ENCODE peak calls at places on chromosome 15, in eight cellular contexts. O is endodermal cell, A is psoas muscle, X is H9, D is MM.1S, R is cardiac fibroblast, L is left ventricle myocardium inferior, M is RWPE1. W is an unnamed sample.

GRCh38 chr15:51263726-51264125 is 74.7 kb downstream of the CYP19A1 start:
- DNase-seq in O (no peak), R (no peak), X (no peak), M (no peak), A (no peak), L (no peak), D (no peak), W (no peak)

GRCh38 chr15:58515807-58516206 is 84.0 kb downstream of the LIPC start:
- DNase-seq in O (peak), X (no peak), A (no peak), D (no peak), R (no peak), M (no peak), L (no peak), W (no peak)

GRCh38 chr15:80536231-80536630 is 132.0 kb downstream of the ARNT2 start:
- DNase-seq in D (no peak), O (no peak), X (no peak), R (no peak), M (no peak), A (no peak), L (no peak), W (no peak)

GRCh38 chr15:35725353-35725752 is 179.4 kb upstream of the DPH6 start:
- DNase-seq in L (no peak), R (peak), O (no peak), X (no peak), A (no peak), M (peak), D (no peak), W (no peak)

GRCh38 chr15:42921049-42921731 is 612 bp upstream of the TTBK2 start:
- DNase-seq in M (no peak), X (no peak), O (no peak), D (peak), A (peak), L (no peak), R (peak), W (peak)

GRCh38 chr15:71530116-71530515 is 280.2 kb upstream of the NR2E3 start:
- DNase-seq in L (no peak), O (no peak), X (no peak), M (no peak), D (no peak), A (no peak), R (no peak), W (no peak)

GRCh38 chr15:99118801-99119546 is 14.1 kb downstream of the SYNM start:
- DNase-seq in L (peak), X (no peak), A (no peak), O (no peak), D (no peak), M (no peak), R (no peak), W (no peak)

GRCh38 chr15:79775821-79776220 is 121.0 kb downstream of the MTHFS start:
- DNase-seq in M (no peak), R (no peak), O (no peak), A (no peak), X (no peak), D (no peak), L (no peak), W (no peak)

GRCh38 chr15:92696096-92696495 is 40.5 kb upstream of the FAM174B start:
- DNase-seq in M (no peak), R (no peak), D (no peak), A (no peak), L (no peak), O (no peak), X (no peak), W (no peak)

GRCh38 chr15:42735382-42736165 is 1.4 kb downstream of the CDAN1 start:
- DNase-seq in D (no peak), O (peak), M (no peak), A (no peak), L (no peak), R (no peak), X (no peak), W (no peak)

GRCh38 chr15:46344115-46344749 is 709.4 kb downstream of the SQOR start:
- DNase-seq in M (no peak), R (no peak), L (no peak), D (no peak), A (no peak), O (no peak), X (no peak), W (no peak)

GRCh38 chr15:44550256-44550655 is 13.3 kb downstream of the EIF3J start:
- DNase-seq in L (no peak), D (no peak), A (no peak), X (no peak), M (no peak), O (no peak), R (peak), W (no peak)

GRCh38 chr15:101540480-101541239 is 51.2 kb upstream of the PCSK6 start:
- DNase-seq in A (no peak), R (no peak), O (peak), D (no peak), L (no peak), M (peak), X (peak), W (no peak)

GRCh38 chr15:73647259-73648026 is 14.3 kb upstream of the NPTN start:
- DNase-seq in M (no peak), D (no peak), A (no peak), L (no peak), R (no peak), O (no peak), X (no peak), W (no peak)

GRCh38 chr15:84828433-84828908 is 11.3 kb downstream of the ALPK3 start:
- DNase-seq in A (no peak), D (no peak), M (no peak), X (no peak), R (no peak), O (peak), L (peak), W (no peak)

GRCh38 chr15:51290720-51291119 is 47.7 kb downstream of the CYP19A1 start:
- DNase-seq in X (no peak), L (no peak), M (no peak), R (no peak), O (no peak), A (no peak), D (no peak), W (no peak)

GRCh38 chr15:70566047-70566835 is 197.1 kb downstream of the UACA start:
- DNase-seq in O (peak), X (peak), M (no peak), D (no peak), R (no peak), A (no peak), L (no peak), W (peak)

GRCh38 chr15:73688455-73688854 is 4.3 kb downstream of the CD276 start:
- DNase-seq in L (no peak), A (no peak), O (peak), X (peak), D (no peak), R (peak), M (no peak), W (no peak)

GRCh38 chr15:75114327-75114726 is 87.4 kb upstream of the C15orf39 start:
- DNase-seq in X (no peak), L (no peak), O (no peak), M (no peak), D (no peak), A (no peak), R (no peak), W (no peak)
- TF ChIP-seq CTCF in X (no peak), L (no peak), O (no peak), M (no peak), D (no peak), A (no peak), R (no peak), W (no peak)

GRCh38 chr15:69036856-69037255 is 22.4 kb downstream of the NOX5 start:
- DNase-seq in A (no peak), X (no peak), O (no peak), M (no peak), D (no peak), L (no peak), R (no peak), W (no peak)

GRCh38 chr15:69035918-69036258 is 21.4 kb downstream of the NOX5 start:
- DNase-seq in D (no peak), X (no peak), L (no peak), M (no peak), O (no peak), R (no peak), A (no peak), W (no peak)

GRCh38 chr15:69037482-69037881 is 23.0 kb downstream of the NOX5 start:
- DNase-seq in D (no peak), L (no peak), A (no peak), R (no peak), X (no peak), M (no peak), O (no peak), W (no peak)

GRCh38 chr15:69034352-69034751 is 19.9 kb downstream of the NOX5 start:
- DNase-seq in X (no peak), M (peak), A (no peak), R (peak), O (no peak), D (no peak), L (no peak), W (no peak)

DNA sequence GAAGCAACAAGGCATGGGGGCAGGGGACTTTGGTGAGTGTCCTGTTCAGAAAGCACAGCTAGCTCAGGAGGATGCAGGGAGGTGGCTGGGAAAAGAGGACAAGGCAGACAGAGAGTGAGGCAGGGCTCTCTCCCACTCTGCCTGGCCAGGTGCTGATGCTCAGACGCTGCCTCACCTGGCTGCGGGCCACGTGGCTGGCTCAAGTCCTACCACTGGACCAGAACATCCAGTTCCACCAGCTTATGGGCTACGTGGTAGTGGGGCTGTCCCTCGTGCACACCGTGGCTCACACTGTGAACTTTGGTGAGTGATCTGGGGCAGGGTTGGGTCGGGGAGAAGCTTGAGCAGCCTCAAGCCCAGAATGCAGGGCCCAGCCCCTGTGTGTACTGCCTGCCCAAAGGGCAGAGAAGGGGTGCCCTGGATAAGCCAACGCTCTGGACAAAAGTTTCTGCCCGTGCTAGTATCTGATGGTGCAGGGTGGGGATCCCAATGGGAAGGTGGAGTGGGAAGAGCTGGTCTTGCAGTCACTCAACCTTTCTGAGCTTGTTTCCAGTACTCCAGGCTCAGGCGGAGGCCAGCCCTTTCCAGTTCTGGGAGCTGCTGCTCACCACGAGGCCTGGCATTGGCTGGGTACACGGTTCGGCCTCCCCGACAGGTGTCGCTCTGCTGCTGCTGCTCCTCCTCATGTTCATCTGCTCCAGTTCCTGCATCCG is 20.9 kb downstream of the NOX5 start:
- DNase-seq in M (no peak), L (no peak), O (peak), D (no peak), R (no peak), X (peak), A (no peak), W (peak)
- TF ChIP-seq CTCF in M (no peak), L (peak), O (peak), D (no peak), R (peak), X (peak), A (no peak), W (peak)

DNA sequence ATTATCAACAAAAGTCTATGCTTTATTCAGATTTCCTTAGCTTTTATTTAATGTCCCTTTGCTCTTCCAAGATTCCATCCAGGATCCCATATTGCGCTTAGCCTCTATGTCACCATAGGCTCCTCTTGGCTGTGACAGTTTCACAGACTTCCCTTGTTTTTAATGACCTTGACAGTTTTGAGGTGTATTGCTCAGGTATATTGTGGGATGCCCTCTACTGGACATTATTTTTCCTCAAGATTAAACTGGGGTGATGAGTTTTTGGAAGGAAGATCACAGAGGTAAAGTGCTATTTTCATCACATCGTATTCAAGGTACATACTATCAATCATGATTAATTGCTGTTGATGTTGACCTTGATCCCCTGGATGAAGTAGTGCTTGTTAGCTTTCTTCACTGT is 99.1 kb upstream of the SMAD3 start:
- DNase-seq in O (no peak), D (no peak), A (no peak), M (no peak), X (no peak), L (no peak), R (no peak), W (no peak)
- TF ChIP-seq CTCF in O (peak), D (peak), A (peak), M (no peak), X (peak), L (no peak), R (no peak), W (no peak)

GRCh38 chr15:50116477-50116876 is 2.6 kb downstream of the ATP8B4 start:
- DNase-seq in L (no peak), X (peak), O (peak), M (no peak), A (no peak), D (peak), R (peak), W (no peak)
- TF ChIP-seq CTCF in L (no peak), X (peak), O (peak), M (no peak), A (no peak), D (peak), R (peak), W (peak)

DNA sequence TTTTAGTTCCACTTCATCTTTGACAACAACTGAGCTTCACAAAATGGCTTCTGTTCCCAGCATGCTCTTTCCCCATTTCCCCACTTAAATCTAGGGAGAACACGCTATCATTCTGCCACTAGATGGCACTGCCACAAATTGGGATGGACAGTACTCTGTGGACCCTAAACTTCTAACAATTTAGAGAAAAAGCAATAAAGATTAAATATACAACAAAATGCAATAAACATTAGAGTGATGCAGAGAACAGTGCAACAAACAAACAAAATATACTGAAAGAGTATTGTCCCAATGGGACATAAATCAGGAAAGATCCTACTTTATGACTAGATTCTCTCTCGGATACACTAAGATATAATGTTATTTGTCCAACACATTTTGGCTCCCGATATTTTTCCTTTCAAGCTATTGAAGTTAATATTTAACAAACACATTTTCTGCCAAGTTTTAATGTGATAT is 169.7 kb upstream of the TMCO5A start:
- DNase-seq in M (peak), L (no peak), R (peak), O (peak), A (no peak), X (no peak), D (peak), W (peak)
- TF ChIP-seq CTCF in M (peak), L (peak), R (peak), O (peak), A (peak), X (peak), D (peak), W (peak)